ENCODE peak calls at places on chromosomes 5 and 9, in five cellular contexts. T is K562, I is HepG2, Y is H1, Z is GM12878. M is an unnamed sample.

GRCh38 chr5:141958773-141959172 is 771 bp upstream of the PCDH12 start:
- DNase-seq in T (no peak), I (no peak), Y (no peak), Z (no peak), M (no peak)

GRCh38 chr5:175464414-175465233 is 13.7 kb upstream of the SFXN1 start:
- DNase-seq in T (peak), I (peak), Y (no peak), Z (no peak), M (peak)

GRCh38 chr5:168117469-168117868 is 174.0 kb upstream of the WWC1 start:
- DNase-seq in T (no peak), I (no peak), Y (no peak), Z (no peak), M (no peak)

GRCh38 chr5:37786416-37786815 is 53.4 kb downstream of the GDNF start:
- DNase-seq in T (no peak), I (no peak), Y (no peak), Z (no peak), M (no peak)

GRCh38 chr5:149651686-149652085 is 70.4 kb downstream of the ARHGEF37 start:
- DNase-seq in T (no peak), I (no peak), Y (no peak), Z (no peak), M (no peak)

GRCh38 chr5:122858451-122858850 is 13.0 kb downstream of the SNX24 start:
- DNase-seq in T (no peak), I (no peak), Y (no peak), Z (no peak), M (no peak)

GRCh38 chr5:73119492-73120157 is 750 bp upstream of the TMEM171 start:
- DNase-seq in T (no peak), I (no peak), Y (no peak), Z (no peak), M (no peak)

GRCh38 chr9:133485531-133486260 is 6.8 kb upstream of the SLC2A6 start:
- DNase-seq in T (no peak), I (no peak), Y (no peak), Z (no peak), M (no peak)

GRCh38 chr5:42337143-42337542 is 86.1 kb upstream of the GHR start:
- DNase-seq in T (no peak), I (no peak), Y (no peak), Z (no peak), M (no peak)

GRCh38 chr9:112327718-112328450 is 5.5 kb downstream of the PTBP3 start:
- DNase-seq in T (no peak), I (no peak), Y (no peak), Z (no peak), M (no peak)

GRCh38 chr9:121690316-121690715 is 38.9 kb downstream of the DAB2IP start:
- DNase-seq in T (no peak), I (no peak), Y (no peak), Z (no peak), M (no peak)

GRCh38 chr9:95508968-95509850 is 7.6 kb downstream of the PTCH1 start:
- DNase-seq in T (peak), I (peak), Y (peak), Z (peak), M (peak)

GRCh38 chr9:15510789-15511575 is at the start of gene PSIP1:
- DNase-seq in T (peak), I (peak), Y (peak), Z (peak), M (peak)
- TF ChIP-seq POLR2A in T (peak), I (peak), Y (peak), Z (peak), M (peak)

DNA sequence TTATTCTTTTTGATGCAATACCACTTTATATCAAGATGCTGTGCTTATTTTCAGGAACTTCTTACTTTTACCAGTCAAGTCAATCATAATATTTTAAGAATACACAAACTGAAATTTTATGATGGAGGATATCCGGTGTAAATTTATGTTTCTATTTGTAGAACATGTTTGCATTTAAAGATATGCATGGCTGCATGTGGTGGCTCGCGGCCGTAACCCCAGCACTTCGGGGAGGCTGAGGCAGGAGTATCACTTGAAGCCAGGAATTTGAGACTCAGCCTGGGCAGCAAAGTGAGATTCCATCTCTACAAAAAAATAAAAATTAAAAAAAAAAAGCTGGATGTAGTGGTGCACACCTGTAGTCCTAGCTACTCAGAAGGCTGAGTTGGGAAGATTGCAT is 73.5 kb upstream of the ALDH1A1 start:
- DNase-seq in T (no peak), I (no peak), Y (no peak), Z (no peak), M (no peak)
- TF ChIP-seq JUND in T (no peak), I (no peak), Y (no peak), Z (no peak), M (no peak)

GRCh38 chr5:132496631-132497487 is 6.3 kb upstream of the IRF1 start:
- DNase-seq in T (peak), I (peak), Y (no peak), Z (no peak), M (no peak)
- TF ChIP-seq POLR2A in T (peak), I (no peak), Y (no peak), Z (peak), M (no peak)

GRCh38 chr9:88710449-88710848 is 175.5 kb downstream of the NXNL2 start:
- DNase-seq in T (no peak), I (no peak), Y (no peak), Z (no peak), M (no peak)

GRCh38 chr9:88711719-88712118 is 176.7 kb downstream of the NXNL2 start:
- DNase-seq in T (no peak), I (no peak), Y (no peak), Z (no peak), M (no peak)

GRCh38 chr9:88702985-88703384 is 168.0 kb downstream of the NXNL2 start:
- DNase-seq in T (no peak), I (peak), Y (no peak), Z (no peak), M (no peak)

GRCh38 chr9:88706193-88707112 is 171.5 kb downstream of the NXNL2 start:
- DNase-seq in T (no peak), I (peak), Y (no peak), Z (no peak), M (no peak)
- TF ChIP-seq JUND in T (no peak), I (no peak), Y (no peak), Z (no peak), M (no peak)

GRCh38 chr5:139438707-139439012 is 665 bp downstream of the DNAJC18 start:
- DNase-seq in T (no peak), I (no peak), Y (no peak), Z (no peak), M (no peak)

GRCh38 chr5:139431706-139432105 is 7.6 kb downstream of the DNAJC18 start:
- DNase-seq in T (no peak), I (no peak), Y (no peak), Z (no peak), M (no peak)

GRCh38 chr5:139439013-139439903 is at the start of gene DNAJC18:
- DNase-seq in T (peak), I (peak), Y (peak), Z (peak), M (peak)

GRCh38 chr5:139430015-139430414 is 9.3 kb downstream of the DNAJC18 start:
- DNase-seq in T (no peak), I (no peak), Y (no peak), Z (no peak), M (no peak)

DNA sequence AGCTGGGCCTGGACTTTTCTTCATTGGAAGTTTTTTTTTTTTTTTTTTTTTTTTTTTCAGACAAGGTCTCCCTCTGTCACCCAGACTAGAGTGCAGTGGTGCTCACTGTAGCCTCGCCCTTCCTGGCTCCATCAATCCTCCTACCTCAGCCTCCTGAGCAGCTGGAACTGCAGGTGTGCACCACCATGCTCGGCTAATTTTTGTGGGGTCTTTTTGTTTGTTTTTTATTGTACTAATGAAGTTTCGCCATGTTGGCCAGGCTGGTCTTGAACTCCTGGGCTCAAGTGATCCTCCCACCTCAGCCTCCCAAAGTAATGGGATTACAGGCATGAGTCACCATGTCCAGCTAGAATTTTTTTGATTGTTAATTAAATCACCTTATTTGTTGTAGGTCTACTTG is 3.6 kb downstream of the DNAJC18 start:
- DNase-seq in T (no peak), I (no peak), Y (no peak), Z (no peak), M (no peak)
- TF ChIP-seq POLR2A in T (no peak), I (no peak), Y (no peak), Z (no peak), M (no peak)

DNA sequence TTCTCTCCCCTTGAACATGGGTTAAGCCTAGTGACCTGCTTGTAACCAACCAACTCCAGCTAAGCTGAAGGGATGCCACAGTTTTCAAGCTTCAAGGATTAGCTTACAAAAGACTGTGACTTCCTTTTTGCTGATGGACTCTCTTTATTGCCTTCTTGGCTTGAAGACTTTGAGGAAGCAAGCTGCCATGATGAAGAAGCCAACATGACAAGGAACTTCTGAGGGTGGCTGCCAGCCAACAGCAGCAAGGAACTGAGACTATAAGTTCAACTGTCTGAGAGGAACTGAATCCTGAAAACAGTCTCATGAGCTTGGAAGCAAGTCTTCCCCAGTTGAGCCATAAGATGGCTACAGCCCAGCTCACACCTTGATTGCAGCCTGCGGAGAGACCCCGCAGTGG is 116.1 kb upstream of the TAF11L2 start:
- DNase-seq in T (no peak), I (no peak), Y (no peak), Z (no peak), M (no peak)
- TF ChIP-seq JUND in T (no peak), I (no peak), Y (no peak), Z (no peak), M (no peak)

DNA sequence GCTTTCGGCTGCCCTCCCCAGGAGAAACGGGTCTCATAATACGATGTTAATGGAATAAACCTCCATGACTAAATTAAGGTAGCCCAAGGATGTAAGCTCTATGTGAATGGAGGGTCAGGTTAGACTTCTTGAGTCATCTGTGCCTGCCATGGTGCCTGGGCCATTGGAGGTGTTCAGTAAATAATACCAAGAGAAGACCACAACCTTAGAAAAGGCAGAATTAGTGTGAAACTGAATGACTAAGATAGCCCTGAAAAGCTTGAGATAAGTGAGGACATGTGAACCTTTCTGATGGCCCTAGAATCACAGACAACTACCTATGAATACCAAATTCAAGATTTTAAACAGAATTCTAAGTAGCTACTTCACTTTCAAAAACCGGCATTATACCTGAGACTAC is 160.6 kb downstream of the KIAA0825 start:
- DNase-seq in T (no peak), I (no peak), Y (no peak), Z (no peak), M (no peak)
- TF ChIP-seq POLR2A in T (no peak), I (no peak), Y (no peak), Z (no peak), M (no peak)

DNA sequence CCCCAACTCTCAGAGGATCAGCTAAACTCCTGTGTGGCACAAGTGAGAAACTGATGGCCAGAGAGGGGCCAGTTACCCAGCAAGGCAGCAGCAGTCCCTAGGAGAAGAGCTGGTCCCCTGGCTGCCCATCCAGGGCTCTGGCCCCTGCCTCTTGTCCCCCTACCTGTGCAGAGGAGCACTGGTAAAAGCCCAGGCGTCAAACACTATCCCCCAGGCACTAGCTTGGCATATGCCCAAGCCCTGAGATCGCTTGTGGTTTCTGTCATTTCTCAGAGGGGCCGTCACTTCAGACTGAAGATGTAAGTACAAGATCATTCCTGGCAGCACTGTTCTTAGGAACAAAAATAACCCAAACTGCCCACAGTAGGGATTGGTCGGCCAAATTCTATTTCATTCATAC is 53.9 kb downstream of the COL15A1 start:
- DNase-seq in T (no peak), I (no peak), Y (no peak), Z (no peak), M (no peak)
- TF ChIP-seq JUND in T (no peak), I (no peak), Y (no peak), Z (no peak), M (no peak)

GRCh38 chr5:134651531-134651930 is 2.9 kb downstream of the SEC24A start:
- DNase-seq in T (no peak), I (no peak), Y (no peak), Z (no peak), M (no peak)

GRCh38 chr5:134642931-134643530 is 5.6 kb upstream of the SEC24A start:
- DNase-seq in T (no peak), I (no peak), Y (no peak), Z (peak), M (no peak)

GRCh38 chr5:134647750-134648424 is 698 bp upstream of the SEC24A start:
- DNase-seq in T (no peak), I (peak), Y (no peak), Z (peak), M (peak)

GRCh38 chr5:134649163-134649916 is 755 bp downstream of the SEC24A start:
- DNase-seq in T (peak), I (no peak), Y (no peak), Z (no peak), M (no peak)

GRCh38 chr5:134648425-134649162 is at the start of gene SEC24A:
- DNase-seq in T (peak), I (peak), Y (peak), Z (no peak), M (peak)
- TF ChIP-seq POLR2A in T (peak), I (peak), Y (peak), Z (peak), M (peak)

M was measured in HCT116.